ENCODE peak calls at places on chromosomes 2 and 18, in ten cellular contexts. H is mesendoderm, S is DND-41, B is OCI-LY7, Y is upper lobe of left lung, U is spleen, A is K562, I is left ventricle myocardium inferior, X is right atrium auricular region, T is A549. F is an unnamed sample.

GRCh38 chr2:124025896-124026295 is 809 bp downstream of the CNTNAP5 start:
- DNase-seq in H (no peak), S (no peak), B (no peak), Y (no peak), U (no peak), A (no peak), I (no peak), X (no peak), T (no peak), F (no peak)

GRCh38 chr2:235513984-235514626 is 20.3 kb downstream of the AGAP1 start:
- DNase-seq in H (no peak), S (no peak), B (no peak), Y (peak; percentile 40), U (no peak), A (no peak), I (no peak), X (no peak), T (no peak), F (no peak)

GRCh38 chr2:119871725-119872124 is 112.0 kb downstream of the PTPN4 start:
- DNase-seq in H (no peak), S (no peak), B (no peak), Y (no peak), U (no peak), A (no peak), I (no peak), X (no peak), T (no peak), F (no peak)

GRCh38 chr2:128396500-128396891 is 77.8 kb upstream of the HS6ST1 start:
- DNase-seq in H (peak; percentile 70), S (no peak), B (no peak), Y (no peak), U (peak; percentile 42), A (no peak), I (no peak), X (no peak), T (no peak), F (no peak)

GRCh38 chr2:665340-666073 is 11.7 kb downstream of the TMEM18 start:
- DNase-seq in H (no peak), S (no peak), B (no peak), Y (no peak), U (no peak), A (no peak), I (no peak), X (no peak), T (no peak), F (no peak)

GRCh38 chr2:42298132-42298531 is 62.9 kb downstream of the COX7A2L start:
- DNase-seq in H (no peak), S (no peak), B (no peak), Y (no peak), U (no peak), A (no peak), I (no peak), X (no peak), T (no peak), F (no peak)

GRCh38 chr2:3487432-3487831 is 31.9 kb downstream of the ADI1 start:
- DNase-seq in H (no peak), S (no peak), B (no peak), Y (no peak), U (peak; percentile 64), A (no peak), I (no peak), X (no peak), T (no peak), F (no peak)

GRCh38 chr2:46328316-46328715 is 31.1 kb downstream of the EPAS1 start:
- DNase-seq in H (no peak), S (no peak), B (no peak), Y (no peak), U (no peak), A (peak; percentile 40), I (no peak), X (no peak), T (no peak), F (no peak)

GRCh38 chr18:35267161-35267651 is 22.8 kb downstream of the ZSCAN30 start:
- DNase-seq in H (no peak), S (peak; percentile 74), B (no peak), Y (peak; percentile 95), U (peak; percentile 93), A (no peak), I (peak; percentile 85), X (peak; percentile 81), T (no peak), F (peak; percentile 39)

GRCh38 chr18:2994603-2995432 is 18.1 kb downstream of the LPIN2 start:
- DNase-seq in H (peak; percentile 56), S (no peak), B (peak; percentile 69), Y (no peak), U (peak; percentile 88), A (peak; percentile 92), I (no peak), X (no peak), T (no peak), F (no peak)

GRCh38 chr18:37539236-37539635 is 26.4 kb downstream of the CELF4 start:
- DNase-seq in H (peak; percentile 57), S (no peak), B (no peak), Y (no peak), U (peak; percentile 56), A (no peak), I (no peak), X (no peak), T (no peak), F (no peak)

GRCh38 chr18:649341-649740 is 8.1 kb upstream of the TYMS start:
- DNase-seq in H (no peak), S (no peak), B (no peak), Y (no peak), U (no peak), A (no peak), I (no peak), X (no peak), T (peak; percentile 34), F (no peak)

GRCh38 chr2:76985387-76986136 is 536.6 kb downstream of the LRRTM4 start:
- DNase-seq in H (peak; percentile 67), S (no peak), B (no peak), Y (no peak), U (no peak), A (no peak), I (no peak), X (no peak), T (no peak), F (no peak)

GRCh38 chr2:21453728-21454127 is 330.0 kb downstream of the TDRD15 start:
- DNase-seq in H (no peak), S (no peak), B (no peak), Y (no peak), U (no peak), A (no peak), I (no peak), X (no peak), T (no peak), F (no peak)
- H3K4me3 ChIP-seq in H (no peak overlapping the region), S (no peak overlapping the region), B (no peak overlapping the region), Y (no peak overlapping the region), U (no peak overlapping the region), A (no peak overlapping the region), I (no peak overlapping the region), X (no peak overlapping the region), T (no peak overlapping the region), F (no peak overlapping the region)

GRCh38 chr2:233400961-233401360 is 46.7 kb downstream of the DGKD start:
- DNase-seq in H (no peak), S (no peak), B (no peak), Y (no peak), U (no peak), A (no peak), I (no peak), X (no peak), T (no peak), F (no peak)

GRCh38 chr2:233402346-233402745 is 48.1 kb downstream of the DGKD start:
- DNase-seq in H (no peak), S (no peak), B (no peak), Y (no peak), U (no peak), A (no peak), I (no peak), X (no peak), T (no peak), F (no peak)

GRCh38 chr2:233399306-233400225 is 45.3 kb downstream of the DGKD start:
- DNase-seq in H (peak; percentile 65), S (peak; percentile 81), B (no peak), Y (no peak), U (no peak), A (no peak), I (no peak), X (no peak), T (no peak), F (no peak)

GRCh38 chr2:233402774-233403173 is 48.5 kb downstream of the DGKD start:
- DNase-seq in H (no peak), S (no peak), B (no peak), Y (no peak), U (no peak), A (no peak), I (no peak), X (no peak), T (no peak), F (no peak)

GRCh38 chr2:233400341-233400740 is 46.0 kb downstream of the DGKD start:
- DNase-seq in H (no peak), S (peak; percentile 69), B (no peak), Y (no peak), U (no peak), A (no peak), I (no peak), X (no peak), T (no peak), F (no peak)
- H3K27ac ChIP-seq in H (no peak overlapping the region), S (peak overlapping the region; percentile 73), B (no peak overlapping the region), Y (no peak overlapping the region), U (no peak overlapping the region), A (no peak overlapping the region), I (no peak overlapping the region), X (no peak overlapping the region), T (peak overlapping the region; percentile 57), F (no peak overlapping the region)

GRCh38 chr2:64101141-64101591 is 43.1 kb downstream of the PELI1 start:
- DNase-seq in H (no peak), S (no peak), B (peak; percentile 52), Y (no peak), U (no peak), A (no peak), I (no peak), X (no peak), T (no peak), F (no peak)
- H3K4me3 ChIP-seq in H (no peak overlapping the region), S (no peak overlapping the region), B (peak overlapping the region; percentile 33), Y (no peak overlapping the region), U (no peak overlapping the region), A (no peak overlapping the region), I (no peak overlapping the region), X (no peak overlapping the region), T (no peak overlapping the region), F (no peak overlapping the region)

GRCh38 chr2:24334245-24334633 is 26.1 kb downstream of the ITSN2 start:
- DNase-seq in H (no peak), S (no peak), B (no peak), Y (no peak), U (no peak), A (no peak), I (no peak), X (no peak), T (no peak), F (no peak)

GRCh38 chr2:24330161-24330560 is 30.2 kb downstream of the ITSN2 start:
- DNase-seq in H (no peak), S (no peak), B (no peak), Y (no peak), U (no peak), A (no peak), I (no peak), X (no peak), T (no peak), F (no peak)

GRCh38 chr2:24327988-24328387 is 32.3 kb downstream of the ITSN2 start:
- DNase-seq in H (peak; percentile 45), S (no peak), B (no peak), Y (no peak), U (no peak), A (no peak), I (no peak), X (no peak), T (no peak), F (no peak)

GRCh38 chr2:24333019-24333540 is 27.3 kb downstream of the ITSN2 start:
- DNase-seq in H (peak; percentile 50), S (no peak), B (no peak), Y (no peak), U (no peak), A (no peak), I (no peak), X (no peak), T (no peak), F (no peak)

GRCh38 chr2:24329700-24330099 is 30.6 kb downstream of the ITSN2 start:
- DNase-seq in H (no peak), S (no peak), B (peak; percentile 45), Y (no peak), U (no peak), A (no peak), I (no peak), X (no peak), T (no peak), F (no peak)
- H3K27ac ChIP-seq in H (no peak overlapping the region), S (no peak overlapping the region), B (peak overlapping the region; percentile 52), Y (no peak overlapping the region), U (peak overlapping the region; percentile 45), A (no peak overlapping the region), I (no peak overlapping the region), X (no peak overlapping the region), T (no peak overlapping the region), F (no peak overlapping the region)

F was measured in tibial nerve.